ENCODE peak calls at places on chromosomes 13 and 19, in five cellular contexts. O is nephron progenitor cell; P is stimulated activated CD4-positive, alpha-beta T cell treated with anti-CD3 and anti-CD28 coated beads, TNF-alpha, amount 100 ng/mL, for 1 hour; F is activated CD8-positive, alpha-beta memory T cell treated with anti-CD3 and anti-CD28 coated beads, Interleukin-2, amount 50 U/mL, for 4 hours; N is lower lobe of right lung. Q is an unnamed sample.

GRCh38 chr13:28268800-28269223 is 130.5 kb downstream of the PAN3 start:
- DNase-seq in O (no peak), N (no peak), F (no peak), P (no peak), Q (no peak)

GRCh38 chr19:15198006-15198356 is 2.8 kb downstream of the NOTCH3 start:
- DNase-seq in P (no peak), F (no peak), O (no peak), N (no peak), Q (no peak)

GRCh38 chr13:39512687-39513086 is 90.3 kb downstream of the LHFPL6 start:
- DNase-seq in N (no peak), O (no peak), F (no peak), P (no peak), Q (no peak)

GRCh38 chr19:54478677-54479266 is 5.7 kb upstream of the CDC42EP5 start:
- DNase-seq in N (no peak), P (no peak), O (peak), F (no peak), Q (peak)

GRCh38 chr19:10417598-10418280 is 2.6 kb upstream of the PDE4A start:
- DNase-seq in P (no peak), F (no peak), N (no peak), O (peak), Q (peak)

GRCh38 chr13:49329831-49330545 is 82.3 kb downstream of the CDADC1 start:
- DNase-seq in F (no peak), N (no peak), O (no peak), P (no peak), Q (no peak)

GRCh38 chr13:30394798-30395191 is 27.5 kb upstream of the UBE2L5 start:
- DNase-seq in N (no peak), O (no peak), F (no peak), P (no peak), Q (no peak)

GRCh38 chr13:95201814-95202521 is 99.3 kb downstream of the ABCC4 start:
- DNase-seq in P (no peak), O (no peak), F (no peak), N (no peak), Q (no peak)

GRCh38 chr13:110116072-110116487 is 190.9 kb downstream of the COL4A1 start:
- DNase-seq in O (peak), N (peak), P (no peak), F (peak), Q (peak)

GRCh38 chr19:42351079-42351735 is 25.8 kb downstream of the MEGF8 start:
- DNase-seq in P (no peak), F (no peak), O (no peak), N (no peak), Q (no peak)

GRCh38 chr19:43997631-43998290 is 5.0 kb upstream of the ZNF230 start:
- DNase-seq in N (no peak), F (no peak), P (no peak), O (no peak), Q (no peak)

GRCh38 chr19:29001922-29002247 is 211.1 kb downstream of the UQCRFS1 start:
- DNase-seq in F (no peak), P (no peak), N (no peak), O (no peak), Q (no peak)

GRCh38 chr13:102195566-102196462 is 206.0 kb downstream of the FGF14 start:
- DNase-seq in N (no peak), O (no peak), P (no peak), F (no peak), Q (no peak)

GRCh38 chr19:32830231-32831014 is 39.1 kb downstream of the SLC7A9 start:
- DNase-seq in N (no peak), F (no peak), P (no peak), O (no peak), Q (no peak)

GRCh38 chr19:57279418-57280164 is 694 bp upstream of the ZNF460 start:
- DNase-seq in P (peak), O (peak), N (peak), F (peak), Q (peak)

GRCh38 chr13:114143806-114144605 is 11.6 kb upstream of the RASA3 start:
- DNase-seq in F (peak), O (peak), N (no peak), P (no peak), Q (no peak)

GRCh38 chr19:40274585-40275544 is 10.3 kb downstream of the AKT2 start:
- DNase-seq in F (no peak), O (no peak), P (no peak), N (no peak), Q (no peak)

GRCh38 chr13:59229861-59230260 is 933.9 kb downstream of the DIAPH3 start:
- DNase-seq in N (no peak), F (no peak), P (no peak), O (no peak), Q (no peak)

GRCh38 chr13:110431851-110432294 is 124.8 kb downstream of the COL4A2 start:
- DNase-seq in O (no peak), N (no peak), P (no peak), F (no peak), Q (no peak)

GRCh38 chr19:34391813-34392212 is 12.4 kb upstream of the PDCD2L start:
- DNase-seq in O (no peak), F (no peak), N (no peak), P (no peak), Q (peak)

GRCh38 chr19:1730157-1730556 is 23.1 kb upstream of the ONECUT3 start:
- DNase-seq in N (no peak), P (no peak), F (no peak), O (no peak), Q (no peak)

GRCh38 chr19:29576761-29577661 is 29.1 kb upstream of the POP4 start:
- DNase-seq in O (no peak), N (no peak), P (no peak), F (no peak), Q (no peak)

Q was measured in D341Med.